ENCODE peak calls at places on chromosomes 12 and 14, in nine cellular contexts. H, K, T, P, O, A, R, B and Z are unnamed samples.

GRCh38 chr14:95286649-95287048 is 33.1 kb downstream of the CLMN start:
- DNase-seq in H (peak; percentile 55), K (no peak), T (no peak), P (no peak), O (no peak), A (no peak), R (no peak), B (no peak), Z (no peak)

GRCh38 chr12:63103489-63104131 is 47.4 kb downstream of the AVPR1A start:
- DNase-seq in H (no peak), K (no peak), T (peak; percentile 49), P (no peak), O (peak; percentile 23), A (no peak), R (peak; percentile 65), B (peak; percentile 43), Z (peak; percentile 20)

GRCh38 chr14:63901434-63902085 is 48.8 kb downstream of the SYNE2 start:
- DNase-seq in H (no peak), K (peak; percentile 78), T (peak; percentile 82), P (peak; percentile 49), O (peak; percentile 60), A (no peak), R (no peak), B (no peak), Z (no peak)

GRCh38 chr12:20220339-20220738 is 148.0 kb upstream of the PDE3A start:
- DNase-seq in H (no peak), K (peak; percentile 40), T (peak; percentile 62), P (peak; percentile 1), O (peak; percentile 34), A (no peak), R (peak; percentile 48), B (peak; percentile 27), Z (no peak)

GRCh38 chr12:72677187-72677586 is 405.0 kb downstream of the TRHDE start:
- DNase-seq in H (no peak), K (no peak), T (no peak), P (no peak), O (no peak), A (no peak), R (no peak), B (no peak), Z (no peak)

GRCh38 chr14:100860556-100861187 is 34.8 kb downstream of the MEG3 start:
- DNase-seq in H (no peak), K (no peak), T (no peak), P (no peak), O (no peak), A (no peak), R (no peak), B (no peak), Z (no peak)

GRCh38 chr14:54312166-54312801 is 84.5 kb upstream of the CDKN3 start:
- DNase-seq in H (no peak), K (peak; percentile 88), T (peak; percentile 30), P (peak; percentile 95), O (peak; percentile 85), A (no peak), R (peak; percentile 100), B (no peak), Z (no peak)

GRCh38 chr12:78120866-78121590 is 290.3 kb downstream of the NAV3 start:
- DNase-seq in H (no peak), K (peak; percentile 33), T (peak; percentile 65), P (no peak), O (peak; percentile 52), A (no peak), R (peak; percentile 64), B (no peak), Z (no peak)

GRCh38 chr12:3117628-3118027 is 40.4 kb downstream of the TSPAN9 start:
- DNase-seq in H (no peak), K (peak; percentile 97), T (no peak), P (peak; percentile 83), O (peak; percentile 93), A (no peak), R (peak; percentile 70), B (no peak), Z (no peak)

GRCh38 chr12:69901141-69901900 is 76.3 kb downstream of the MYRFL start:
- DNase-seq in H (no peak), K (no peak), T (no peak), P (no peak), O (no peak), A (no peak), R (peak; percentile 7), B (no peak), Z (no peak)

GRCh38 chr14:91830777-91831176 is 36.6 kb downstream of the TC2N start:
- DNase-seq in H (no peak), K (no peak), T (no peak), P (no peak), O (no peak), A (no peak), R (peak; percentile 59), B (peak; percentile 45), Z (no peak)

GRCh38 chr12:51533799-51534198 is 57.2 kb upstream of the SCN8A start:
- DNase-seq in H (no peak), K (no peak), T (no peak), P (no peak), O (peak; percentile 36), A (no peak), R (peak; percentile 29), B (no peak), Z (no peak)
- TF ChIP-seq CTCF in H (no peak), K (peak; percentile 22), T (no peak), P (peak; percentile 20), O (peak; percentile 40), A (no peak), R (peak; percentile 44), B (peak; percentile 35), Z (no peak)

GRCh38 chr14:31510222-31510621 is 22.4 kb upstream of the GPR33 start:
- DNase-seq in H (no peak), K (no peak), T (peak; percentile 22), P (no peak), O (peak; percentile 10), A (no peak), R (peak; percentile 58), B (no peak), Z (no peak)
- TF ChIP-seq CTCF in H (peak; percentile 82), K (no peak), T (no peak), P (no peak), O (peak; percentile 55), A (peak; percentile 36), R (peak; percentile 87), B (peak; percentile 82), Z (peak; percentile 96)

GRCh38 chr12:103833891-103834290 is 7.1 kb downstream of the NT5DC3 start:
- DNase-seq in H (no peak), K (no peak), T (peak; percentile 83), P (no peak), O (no peak), A (no peak), R (no peak), B (peak; percentile 33), Z (no peak)
- TF ChIP-seq CTCF in H (no peak), K (peak; percentile 9), T (peak; percentile 57), P (no peak), O (no peak), A (no peak), R (peak; percentile 46), B (peak; percentile 29), Z (no peak)

GRCh38 chr12:123808167-123808566 is 46.1 kb downstream of the DNAH10 start:
- DNase-seq in H (no peak), K (no peak), T (no peak), P (peak; percentile 17), O (peak; percentile 7), A (no peak), R (peak; percentile 37), B (peak; percentile 23), Z (peak; percentile 24)
- TF ChIP-seq CTCF in H (no peak), K (peak; percentile 13), T (peak; percentile 21), P (peak; percentile 46), O (peak; percentile 35), A (no peak), R (peak; percentile 62), B (peak; percentile 44), Z (no peak)

DNA sequence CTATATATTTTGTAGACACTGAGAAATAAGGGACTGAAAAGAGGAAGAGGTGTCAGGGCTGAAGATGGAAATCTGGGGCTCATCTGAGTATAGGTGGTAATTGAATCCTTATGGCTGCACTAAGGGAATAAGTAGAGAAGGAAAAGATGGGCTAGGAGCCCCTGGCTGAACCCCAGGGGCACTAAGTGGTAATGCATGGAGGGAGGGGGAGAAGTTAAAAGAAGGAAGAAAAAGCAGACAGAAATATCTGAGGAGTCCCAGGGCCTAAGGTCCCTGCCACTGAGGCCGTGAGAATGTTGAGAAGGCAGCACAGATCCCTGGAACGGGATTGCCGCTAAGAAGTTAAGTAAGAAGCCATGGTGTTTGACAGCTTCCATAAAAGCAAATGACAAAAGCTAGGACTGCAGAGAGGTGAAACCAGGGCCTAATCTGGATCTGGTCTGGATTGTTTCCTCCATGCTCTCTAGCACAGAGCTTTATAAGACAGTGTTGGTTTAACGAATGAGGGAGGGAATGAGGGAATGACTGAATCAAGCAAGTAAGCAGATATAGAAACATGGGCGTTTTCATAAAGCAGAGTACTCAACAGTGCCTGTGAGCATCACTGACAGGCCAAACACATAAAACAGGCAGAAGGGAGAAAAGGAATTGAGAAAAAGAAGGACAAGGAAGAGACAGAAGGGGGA is 92.9 kb downstream of the HMGA2 start:
- DNase-seq in H (no peak), K (no peak), T (no peak), P (no peak), O (no peak), A (no peak), R (no peak), B (no peak), Z (no peak)
- TF ChIP-seq CTCF in H (no peak), K (no peak), T (no peak), P (no peak), O (no peak), A (no peak), R (no peak), B (no peak), Z (no peak)

GRCh38 chr14:23327947-23328744 is 6.9 kb downstream of the PABPN1 start:
- DNase-seq in H (peak; percentile 75), K (peak; percentile 67), T (peak; percentile 82), P (peak; percentile 52), O (peak; percentile 80), A (no peak), R (peak; percentile 79), B (peak; percentile 81), Z (peak; percentile 60)
- TF ChIP-seq CTCF in H (peak; percentile 95), K (peak; percentile 78), T (peak; percentile 81), P (peak; percentile 83), O (peak; percentile 93), A (peak; percentile 42), R (peak; percentile 92), B (peak; percentile 96), Z (peak; percentile 94)

DNA sequence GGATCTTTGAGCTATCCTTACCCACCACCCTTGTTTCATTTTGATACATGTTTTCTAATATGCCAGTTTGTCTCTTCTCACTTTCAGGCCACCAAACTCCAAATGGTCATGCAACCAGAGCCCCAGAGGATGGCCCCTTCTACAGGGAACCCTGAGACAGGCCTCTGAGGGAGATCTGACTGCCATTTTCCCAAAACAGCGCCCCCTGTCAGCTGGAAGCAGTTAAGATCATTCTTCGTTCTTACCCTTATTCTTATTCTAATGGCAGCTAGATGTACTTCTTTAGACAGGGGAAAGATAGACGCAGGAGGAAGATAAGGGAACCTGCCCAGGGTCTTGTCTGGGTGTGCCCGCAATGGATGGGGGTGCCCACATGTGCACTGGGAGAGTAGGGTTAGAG is 38.4 kb downstream of the C12orf56 start:
- DNase-seq in H (no peak), K (no peak), T (peak; percentile 31), P (no peak), O (no peak), A (no peak), R (no peak), B (no peak), Z (no peak)
- TF ChIP-seq CTCF in H (no peak), K (no peak), T (peak; percentile 23), P (no peak), O (no peak), A (no peak), R (no peak), B (peak; percentile 20), Z (peak; percentile 21)